ENCODE peak calls at places on chromosomes 6 and 20, in five cellular contexts. M is SK-N-SH; T is IMR-90; Y is tibial nerve; H is CD4-positive, CD25-positive, alpha-beta regulatory T cell. B is an unnamed sample. For H3K9me3, the result is how much of the 10 kb centered on the place peaks cover.

GRCh38 chr6:107230024-107230423 is 114.7 kb upstream of the BEND3 start:
- DNase-seq in M (no peak), T (no peak), Y (no peak), H (no peak), B (no peak)

GRCh38 chr6:127515234-127515793 is 3.8 kb downstream of the MTCL3 start:
- DNase-seq in M (peak), H (peak), T (no peak), Y (no peak), B (no peak)

GRCh38 chr20:45014671-45015415 is 48.5 kb downstream of the STK4 start:
- DNase-seq in T (peak), M (no peak), Y (no peak), H (no peak), B (no peak)

GRCh38 chr6:98657764-98658163 is 176.6 kb upstream of the POU3F2 start:
- DNase-seq in H (no peak), M (no peak), Y (peak), T (peak), B (no peak)

GRCh38 chr6:135334169-135334568 is 153.1 kb downstream of the MYB start:
- DNase-seq in M (no peak), Y (no peak), H (no peak), T (peak), B (no peak)

GRCh38 chr6:168249746-168250145 is 69.8 kb downstream of the DACT2 start:
- DNase-seq in M (no peak), Y (no peak), H (no peak), T (no peak), B (no peak)

GRCh38 chr6:170365581-170365980 is 59.0 kb downstream of the FAM120B start:
- DNase-seq in M (peak), Y (no peak), H (no peak), T (no peak), B (no peak)

GRCh38 chr20:57851786-57852185 is 142.0 kb upstream of the PMEPA1 start:
- DNase-seq in Y (no peak), H (no peak), M (no peak), T (no peak), B (no peak)

GRCh38 chr20:45268531-45268930 is 14.2 kb upstream of the SLPI start:
- DNase-seq in H (no peak), T (no peak), Y (no peak), M (no peak), B (no peak)

GRCh38 chr20:2984028-2984501 is 59.4 kb upstream of the GNRH2 start:
- DNase-seq in Y (no peak), H (peak), M (no peak), T (no peak), B (peak)

GRCh38 chr6:139520321-139520768 is 145.9 kb upstream of the CITED2 start:
- DNase-seq in H (no peak), M (no peak), T (no peak), Y (no peak), B (no peak)

GRCh38 chr20:50318709-50319108 is 128.1 kb downstream of the CEBPB start:
- DNase-seq in H (no peak), M (peak), T (no peak), Y (no peak), B (no peak)

GRCh38 chr20:35734777-35735649 is 7.0 kb downstream of the RBM39 start:
- DNase-seq in Y (no peak), H (no peak), M (no peak), T (no peak), B (no peak)

GRCh38 chr20:35734374-35734773 is 7.7 kb downstream of the RBM39 start:
- DNase-seq in H (no peak), T (no peak), Y (no peak), M (no peak), B (no peak)

GRCh38 chr20:35737865-35738333 is 4.2 kb downstream of the RBM39 start:
- DNase-seq in Y (no peak), T (no peak), M (no peak), H (no peak), B (no peak)

GRCh38 chr20:35738410-35739179 is 3.5 kb downstream of the RBM39 start:
- DNase-seq in M (no peak), Y (no peak), H (no peak), T (no peak), B (no peak)

DNA sequence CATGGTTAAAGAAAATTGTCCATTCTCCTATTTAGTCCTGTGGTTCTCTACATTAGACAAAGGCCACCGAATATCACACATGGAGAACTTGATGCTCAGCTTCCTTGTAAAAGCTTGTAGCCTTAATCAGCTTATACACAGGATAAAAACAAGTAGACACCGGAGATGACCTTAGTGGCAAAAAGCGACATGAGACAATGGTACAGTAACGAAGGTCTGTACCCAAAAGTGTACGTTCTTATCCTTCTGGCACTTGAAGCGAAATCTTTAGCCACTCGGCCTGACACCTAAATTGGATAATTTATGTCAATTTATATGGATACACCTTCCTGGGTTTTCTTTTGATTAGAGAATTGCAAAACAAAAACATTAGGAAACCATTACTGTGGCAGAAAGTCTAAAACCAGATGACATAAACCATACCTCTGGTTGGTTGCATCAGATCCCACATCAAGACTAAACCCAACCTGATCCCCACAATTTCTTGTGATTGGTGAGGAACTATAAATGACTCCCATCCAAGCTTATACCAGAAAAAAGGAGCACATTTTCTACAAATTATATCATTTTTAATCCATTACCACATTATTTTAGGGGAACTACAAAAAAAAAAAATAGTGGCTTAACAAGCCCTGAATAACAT is 6.1 kb downstream of the RBM39 start:
- DNase-seq in T (no peak), M (no peak), H (no peak), Y (no peak), B (no peak)
- H3K9me3 ChIP-seq in T (under half), M (under half), H (under half), Y (under half), B (under half)

GRCh38 chr6:363909-364308 is 27.6 kb upstream of the IRF4 start:
- DNase-seq in M (no peak), H (no peak), T (no peak), Y (no peak), B (no peak)

GRCh38 chr6:366389-366788 is 25.2 kb upstream of the IRF4 start:
- DNase-seq in Y (no peak), H (no peak), M (no peak), T (no peak), B (no peak)

GRCh38 chr6:364609-365540 is 26.7 kb upstream of the IRF4 start:
- DNase-seq in H (no peak), M (no peak), Y (no peak), T (no peak), B (no peak)

GRCh38 chr6:366972-367794 is 24.4 kb upstream of the IRF4 start:
- DNase-seq in H (no peak), T (no peak), Y (no peak), M (no peak), B (no peak)

GRCh38 chr6:365835-366234 is 25.7 kb upstream of the IRF4 start:
- DNase-seq in M (no peak), Y (no peak), H (no peak), T (no peak), B (no peak)
- H3K9me3 ChIP-seq in M (under half), Y (under half), H (under half), T (under half), B (under half)

DNA sequence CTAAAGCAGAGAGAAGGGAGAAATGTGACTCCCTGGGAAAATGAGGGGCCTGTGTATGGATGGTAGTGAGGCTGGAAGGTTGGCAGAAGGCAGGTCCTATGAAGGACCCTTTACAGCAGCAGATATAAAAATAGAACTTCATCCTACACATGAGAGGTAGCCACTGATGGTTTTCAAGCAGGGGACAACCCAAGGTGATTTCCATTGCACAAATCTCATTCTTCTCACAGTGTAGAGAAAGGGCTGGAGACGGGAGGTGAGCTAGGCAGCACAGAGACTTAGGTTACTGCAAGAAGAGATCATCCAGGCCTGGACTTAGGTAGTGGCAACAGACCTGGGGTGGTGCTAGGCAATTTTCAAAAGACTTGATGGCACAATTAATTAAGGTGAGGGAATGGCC is 30.7 kb downstream of the TRAM2 start:
- DNase-seq in M (no peak), T (no peak), H (no peak), Y (no peak), B (no peak)
- H3K9me3 ChIP-seq in M (under half), T (under half), H (under half), Y (under half), B (under half)

DNA sequence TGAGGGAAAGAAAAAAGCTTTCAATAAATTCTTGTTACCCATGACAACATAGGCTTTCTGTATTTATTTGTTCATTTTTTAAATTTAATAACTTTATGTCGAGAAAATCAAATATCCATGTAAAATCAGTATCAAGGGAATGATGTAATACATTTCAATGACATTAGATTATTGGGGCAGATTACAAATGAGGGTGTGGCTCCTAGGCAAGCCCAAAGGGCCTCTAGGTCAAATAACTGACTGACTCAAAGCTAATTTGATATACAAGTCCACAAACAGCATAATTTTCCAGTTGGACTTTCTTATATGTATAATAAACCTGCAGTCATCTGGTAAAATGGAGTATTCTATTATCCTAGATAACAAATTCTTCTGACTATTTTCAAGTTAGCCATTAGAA is 104.1 kb downstream of the GJA1 start:
- DNase-seq in H (no peak), Y (no peak), T (no peak), M (no peak), B (no peak)
- H3K9me3 ChIP-seq in H (under half), Y (under half), T (under half), M (under half), B (under half)

GRCh38 chr6:112842338-112842700 is 495.2 kb downstream of the RFPL4B start:
- DNase-seq in Y (no peak), M (no peak), T (no peak), H (no peak), B (no peak)
- H3K9me3 ChIP-seq in Y (under half), M (under half), T (under half), H (under half), B (under half)

GRCh38 chr20:29299811-29300578 is 1957.5 kb upstream of the DEFB115 start:
- DNase-seq in M (no peak), H (no peak), T (no peak), Y (no peak), B (no peak)

GRCh38 chr20:29296256-29297230 is 1960.9 kb upstream of the DEFB115 start:
- DNase-seq in Y (no peak), T (no peak), M (no peak), H (no peak), B (no peak)

GRCh38 chr20:29297411-29298270 is 1959.8 kb upstream of the DEFB115 start:
- DNase-seq in Y (no peak), H (no peak), M (no peak), T (no peak), B (no peak)

GRCh38 chr20:29298759-29299613 is 1958.5 kb upstream of the DEFB115 start:
- DNase-seq in H (no peak), M (no peak), Y (no peak), T (no peak), B (no peak)

DNA sequence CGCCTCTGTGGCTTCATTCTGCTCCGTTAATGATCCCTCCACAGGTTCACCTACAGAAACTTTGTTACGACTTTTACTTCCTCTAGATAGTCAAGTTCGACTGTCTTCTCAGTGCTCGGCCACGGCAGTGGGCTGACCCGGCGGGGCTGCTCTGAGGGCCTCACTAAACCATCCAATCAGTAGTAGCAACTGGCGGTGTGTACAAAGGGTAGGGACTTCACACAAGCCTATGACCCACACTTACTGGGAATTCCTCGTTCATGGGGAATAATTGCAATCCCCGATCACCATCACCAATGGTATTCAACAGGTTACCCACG is 1959.2 kb upstream of the DEFB115 start:
- DNase-seq in T (no peak), M (no peak), Y (no peak), H (no peak), B (no peak)
- H3K9me3 ChIP-seq in T (under half), M (under half), Y (under half), H (under half), B (under half)

GRCh38 chr6:52666523-52666922 is 4.4 kb upstream of the TMEM14A start:
- DNase-seq in M (no peak), T (no peak), Y (no peak), H (no peak), B (no peak)
- H3K9me3 ChIP-seq in M (under half), T (under half), Y (under half), H (under half), B (under half)

GRCh38 chr20:62104234-62104789 is 18.0 kb upstream of the LSM14B start:
- DNase-seq in H (no peak), T (no peak), M (no peak), Y (no peak), B (no peak)

GRCh38 chr20:62103508-62104233 is 18.6 kb upstream of the LSM14B start:
- DNase-seq in M (no peak), H (no peak), Y (no peak), T (no peak), B (no peak)

GRCh38 chr20:62104791-62105345 is 17.4 kb upstream of the LSM14B start:
- DNase-seq in M (no peak), T (peak), H (no peak), Y (no peak), B (no peak)

GRCh38 chr20:62101078-62101477 is 21.2 kb upstream of the LSM14B start:
- DNase-seq in T (no peak), Y (no peak), M (no peak), H (no peak), B (no peak)

GRCh38 chr20:62105592-62105991 is 16.7 kb upstream of the LSM14B start:
- DNase-seq in M (no peak), T (no peak), H (no peak), Y (no peak), B (no peak)
- H3K9me3 ChIP-seq in M (under half), T (under half), H (under half), Y (under half), B (under half)

DNA sequence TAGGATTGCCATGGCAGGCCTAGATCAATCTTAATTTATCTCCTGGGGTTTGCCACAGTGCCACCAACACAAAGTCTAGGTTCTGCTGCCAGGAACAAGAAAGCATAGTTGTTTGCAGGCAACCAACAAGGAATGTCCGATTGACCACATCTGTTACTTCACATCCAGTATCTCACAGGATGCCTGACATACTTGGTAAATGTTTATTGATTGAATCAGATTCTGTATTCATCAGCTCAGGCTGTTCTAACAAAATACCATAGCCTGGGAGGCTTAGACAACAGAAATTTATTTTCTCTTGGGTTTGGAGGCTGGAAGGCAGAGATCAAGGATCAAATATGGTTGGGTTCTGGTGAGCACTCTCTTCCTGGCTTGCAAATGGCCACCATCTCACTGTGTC is 26.3 kb upstream of the MC3R start:
- DNase-seq in Y (no peak), M (no peak), T (no peak), H (no peak), B (no peak)
- H3K9me3 ChIP-seq in Y (under half), M (under half), T (under half), H (under half), B (under half)

GRCh38 chr20:59669451-59669850 is 65.1 kb downstream of the PHACTR3 start:
- DNase-seq in M (no peak), H (no peak), T (no peak), Y (no peak), B (no peak)

GRCh38 chr20:59671661-59672471 is 67.5 kb downstream of the PHACTR3 start:
- DNase-seq in H (no peak), Y (no peak), T (no peak), M (no peak), B (no peak)

GRCh38 chr20:59668926-59669325 is 64.6 kb downstream of the PHACTR3 start:
- DNase-seq in Y (no peak), M (no peak), H (no peak), T (no peak), B (no peak)

GRCh38 chr20:59672576-59672975 is 68.2 kb downstream of the PHACTR3 start:
- DNase-seq in H (no peak), T (no peak), Y (no peak), M (no peak), B (no peak)

DNA sequence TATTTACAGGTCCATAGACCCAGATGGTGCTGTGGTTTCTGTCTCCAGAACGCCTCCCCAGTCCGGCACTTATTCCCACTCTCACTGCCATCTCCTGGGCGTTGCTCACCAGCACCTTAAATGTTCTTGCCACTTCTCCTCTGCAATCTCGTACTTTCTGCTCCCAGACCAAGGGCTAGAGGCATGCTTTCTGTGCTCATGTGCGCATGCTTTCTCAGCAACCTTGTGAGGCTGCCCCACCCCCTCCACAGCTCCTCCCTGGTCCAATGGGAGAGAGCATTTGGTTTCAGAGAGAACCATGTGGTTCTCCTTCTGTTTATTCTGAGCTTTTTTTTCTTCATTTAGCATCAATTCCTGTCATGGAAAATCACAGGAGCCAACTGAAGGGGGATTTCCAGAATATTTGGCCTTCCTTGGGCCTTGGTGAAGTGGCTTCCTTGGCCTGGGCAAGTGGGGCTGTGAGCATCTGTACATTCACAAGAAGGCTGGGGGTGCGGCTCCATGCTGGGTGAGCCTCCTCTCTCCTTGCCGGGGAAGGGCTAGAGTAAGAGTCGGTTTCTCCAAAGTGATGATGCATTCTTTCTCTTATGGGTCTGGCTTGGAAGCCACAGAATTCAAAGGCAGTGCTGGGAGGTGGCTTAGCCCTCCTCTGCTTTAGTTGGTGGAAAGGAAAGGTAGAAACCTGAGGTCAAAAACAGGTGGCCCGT is 66.6 kb downstream of the PHACTR3 start:
- DNase-seq in T (no peak), H (no peak), Y (no peak), M (no peak), B (no peak)
- H3K9me3 ChIP-seq in T (half or more), H (under half), Y (under half), M (under half), B (under half)